ENCODE peak calls at places on chromosomes 11 and 22, in five cellular contexts. I is RWPE1; F is stimulated activated CD8-positive, alpha-beta memory T cell treated with anti-CD3 and anti-CD28 coated beads, Interleukin-15, amount 100 ng/mL, for 48 hours; K is HTR-8/SVneo; A is A549. B is an unnamed sample.

GRCh38 chr22:31911565-31912401 is 32.6 kb upstream of the YWHAH start:
- DNase-seq in I (no peak), F (no peak), K (no peak), A (no peak), B (no peak)

GRCh38 chr11:32297629-32298028 is 137.7 kb downstream of the WT1 start:
- DNase-seq in I (peak), F (no peak), K (peak), A (peak), B (no peak)

GRCh38 chr11:20070459-20070858 is 89.8 kb downstream of the DBX1 start:
- DNase-seq in I (no peak), F (no peak), K (no peak), A (no peak), B (no peak)

GRCh38 chr22:19802881-19803735 is 42.5 kb downstream of the TBX1 start:
- DNase-seq in I (no peak), F (no peak), K (no peak), A (no peak), B (no peak)

GRCh38 chr11:84173078-84173477 is 886.9 kb upstream of the CCDC90B start:
- DNase-seq in I (no peak), F (no peak), K (no peak), A (no peak), B (no peak)

GRCh38 chr11:34653851-34654490 is 33.1 kb downstream of the EHF start:
- DNase-seq in I (peak), F (no peak), K (peak), A (peak), B (peak)

GRCh38 chr11:6404341-6405038 is 14.2 kb downstream of the SMPD1 start:
- DNase-seq in I (no peak), F (no peak), K (no peak), A (no peak), B (no peak)

GRCh38 chr11:64742940-64743590 is 877 bp downstream of the RASGRP2 start:
- DNase-seq in I (peak), F (peak), K (peak), A (peak), B (no peak)

GRCh38 chr22:20430641-20431519 is 6.7 kb downstream of the SCARF2 start:
- DNase-seq in I (peak), F (peak), K (no peak), A (peak), B (no peak)

GRCh38 chr11:27291302-27291889 is 71.6 kb downstream of the CCDC34 start:
- DNase-seq in I (no peak), F (no peak), K (no peak), A (no peak), B (peak)

GRCh38 chr11:29914203-29914930 is 102.5 kb downstream of the KCNA4 start:
- DNase-seq in I (peak), F (no peak), K (no peak), A (no peak), B (peak)

GRCh38 chr22:23471698-23472097 is 108.4 kb downstream of the IGLL1 start:
- DNase-seq in I (no peak), F (no peak), K (no peak), A (no peak), B (no peak)

GRCh38 chr11:116691779-116692178 is 81.0 kb downstream of the BUD13 start:
- DNase-seq in I (peak), F (peak), K (peak), A (peak), B (no peak)

GRCh38 chr11:36672815-36673450 is 74.9 kb upstream of the RAG2 start:
- DNase-seq in I (peak), F (no peak), K (peak), A (no peak), B (peak)

GRCh38 chr11:32616903-32617302 is 33.3 kb downstream of the EIF3M start:
- DNase-seq in I (no peak), F (no peak), K (no peak), A (no peak), B (no peak)

GRCh38 chr22:42921301-42921700 is 64.2 kb upstream of the ARFGAP3 start:
- DNase-seq in I (no peak), F (no peak), K (no peak), A (no peak), B (no peak)

GRCh38 chr22:46063861-46064235 is 86.5 kb upstream of the PPARA start:
- DNase-seq in I (no peak), F (no peak), K (no peak), A (no peak), B (no peak)

GRCh38 chr11:26332572-26332915 is 614 bp downstream of the ANO3 start:
- DNase-seq in I (no peak), F (no peak), K (no peak), A (no peak), B (no peak)

GRCh38 chr22:49935561-49935960 is 17.1 kb downstream of the CRELD2 start:
- DNase-seq in I (no peak), F (no peak), K (no peak), A (no peak), B (no peak)

GRCh38 chr11:111871693-111872161 is 346 bp upstream of the ALG9 start:
- DNase-seq in I (no peak), F (no peak), K (no peak), A (no peak), B (no peak)

GRCh38 chr22:50703726-50704509 is 31.3 kb downstream of the SHANK3 start:
- DNase-seq in I (no peak), F (no peak), K (no peak), A (no peak), B (no peak)

GRCh38 chr11:47010192-47010591 is 73.6 kb downstream of the CSTPP1 start:
- DNase-seq in I (no peak), F (no peak), K (no peak), A (no peak), B (no peak)

GRCh38 chr11:35751664-35752061 is 89.1 kb downstream of the TRIM44 start:
- DNase-seq in I (peak), F (no peak), K (no peak), A (no peak), B (no peak)

GRCh38 chr11:81278986-81279385 is 1454.7 kb downstream of the FAM181B start:
- DNase-seq in I (no peak), F (no peak), K (no peak), A (no peak), B (no peak)

GRCh38 chr11:110049501-110050200 is 43.5 kb upstream of the ZC3H12C start:
- DNase-seq in I (no peak), F (no peak), K (no peak), A (no peak), B (no peak)

GRCh38 chr11:93131709-93132108 is 66.1 kb downstream of the SLC36A4 start:
- DNase-seq in I (no peak), F (no peak), K (no peak), A (no peak), B (no peak)

GRCh38 chr11:13140028-13140870 is 131.1 kb downstream of the RASSF10 start:
- DNase-seq in I (no peak), F (no peak), K (no peak), A (peak), B (no peak)

GRCh38 chr11:31943056-31943780 is 132.1 kb upstream of the PAX6 start:
- DNase-seq in I (no peak), F (no peak), K (no peak), A (no peak), B (no peak)

GRCh38 chr11:75293903-75294302 is 53.3 kb downstream of the TPBGL start:
- DNase-seq in I (peak), F (no peak), K (no peak), A (no peak), B (no peak)

GRCh38 chr11:101127348-101127698 is 2.3 kb downstream of the PGR start:
- DNase-seq in I (no peak), F (no peak), K (no peak), A (no peak), B (no peak)